ENCODE peak calls at places on chromosomes 5 and 9, in eight cellular contexts. S, R, Q, W, M, G, L and T are unnamed samples.

GRCh38 chr5:71663166-71663565 is 55.9 kb upstream of the CARTPT start:
- DNase-seq in R (no peak), M (no peak), S (no peak), G (no peak), L (no peak), W (no peak), Q (no peak), T (no peak)

GRCh38 chr5:125583291-125583690 is 836.9 kb upstream of the ZNF608 start:
- DNase-seq in M (peak; percentile 15), R (no peak), G (no peak), W (no peak), Q (no peak), L (no peak), S (no peak), T (no peak)

GRCh38 chr5:68683632-68684035 is 410.2 kb upstream of the SLC30A5 start:
- DNase-seq in M (no peak), R (no peak), W (no peak), Q (peak; percentile 77), L (no peak), G (peak; percentile 3), S (no peak), T (no peak)

GRCh38 chr9:124290053-124290581 is 32.4 kb downstream of the NEK6 start:
- DNase-seq in Q (no peak), M (no peak), R (peak; percentile 80), L (no peak), G (no peak), S (no peak), W (no peak), T (no peak)

GRCh38 chr9:101514056-101514455 is 19.6 kb upstream of the RNF20 start:
- DNase-seq in W (no peak), M (no peak), Q (no peak), S (no peak), L (no peak), G (no peak), R (no peak), T (no peak)

GRCh38 chr9:127392166-127392565 is 4.8 kb upstream of the SLC2A8 start:
- DNase-seq in R (no peak), W (no peak), Q (no peak), L (no peak), M (no peak), G (no peak), S (no peak), T (no peak)

GRCh38 chr5:4229414-4229813 is 633.8 kb downstream of the IRX1 start:
- DNase-seq in G (no peak), L (no peak), W (no peak), M (no peak), Q (no peak), S (no peak), R (no peak), T (no peak)

GRCh38 chr9:82679488-82679887 is 383.5 kb downstream of the RASEF start:
- DNase-seq in L (no peak), R (no peak), M (peak; percentile 14), G (no peak), Q (no peak), S (no peak), W (no peak), T (peak; percentile 32)

GRCh38 chr9:105132576-105132975 is 111.9 kb upstream of the SLC44A1 start:
- DNase-seq in L (no peak), Q (peak; percentile 72), W (no peak), R (no peak), G (peak; percentile 89), S (no peak), M (no peak), T (no peak)

GRCh38 chr5:36215910-36216309 is 25.8 kb downstream of the NADK2 start:
- DNase-seq in W (no peak), R (peak; percentile 53), Q (no peak), S (no peak), L (no peak), M (no peak), G (no peak), T (no peak)

GRCh38 chr5:67971223-67971830 is 244.2 kb upstream of the PIK3R1 start:
- DNase-seq in L (no peak), W (no peak), Q (no peak), M (no peak), R (no peak), S (no peak), G (no peak), T (no peak)